ENCODE peak calls at places on chromosomes 6 and 20, in ten cellular contexts. T is ovary, D is tibial nerve, X is Peyer's patch, S is IMR-90, F is spleen, O is body of pancreas, H is adrenal gland, E is heart left ventricle, Q is uterus. P is an unnamed sample.

GRCh38 chr6:161354241-161354840 is 80.5 kb upstream of the AGPAT4 start:
- DNase-seq in T (no peak), D (no peak), X (no peak), S (no peak), F (no peak), O (no peak), H (no peak), E (no peak), Q (no peak), P (no peak)

GRCh38 chr6:21073318-21073839 is 520.2 kb upstream of the SOX4 start:
- DNase-seq in T (no peak), D (no peak), X (no peak), S (no peak), F (no peak), O (no peak), H (no peak), E (no peak), Q (no peak), P (no peak)

GRCh38 chr20:51093240-51093763 is 70.4 kb upstream of the KCNG1 start:
- DNase-seq in T (no peak), D (no peak), X (no peak), S (no peak), F (no peak), O (no peak), H (no peak), E (no peak), Q (no peak), P (no peak)

GRCh38 chr20:5895626-5896025 is 54.7 kb downstream of the TRMT6 start:
- DNase-seq in T (no peak), D (no peak), X (no peak), S (no peak), F (no peak), O (no peak), H (no peak), E (no peak), Q (no peak), P (no peak)

GRCh38 chr6:43334466-43335095 is 26.0 kb upstream of the CRIP3 start:
- DNase-seq in T (no peak), D (no peak), X (no peak), S (peak; percentile 69), F (no peak), O (no peak), H (no peak), E (no peak), Q (no peak), P (no peak)

GRCh38 chr6:6224933-6225486 is 95.5 kb downstream of the F13A1 start:
- DNase-seq in T (no peak), D (no peak), X (no peak), S (no peak), F (no peak), O (no peak), H (no peak), E (no peak), Q (no peak), P (no peak)

GRCh38 chr6:159301277-159301676 is 132.1 kb downstream of the FNDC1 start:
- DNase-seq in T (no peak), D (no peak), X (no peak), S (no peak), F (no peak), O (no peak), H (no peak), E (no peak), Q (no peak), P (no peak)

GRCh38 chr6:137197684-137198645 is 21.2 kb downstream of the IFNGR1 start:
- DNase-seq in T (no peak), D (no peak), X (no peak), S (no peak), F (no peak), O (no peak), H (no peak), E (no peak), Q (no peak), P (no peak)

GRCh38 chr20:32763202-32763999 is 1.2 kb downstream of the DNMT3B start:
- DNase-seq in T (no peak), D (no peak), X (peak; percentile 55), S (no peak), F (peak; percentile 80), O (peak; percentile 41), H (no peak), E (no peak), Q (no peak), P (peak; percentile 43)

GRCh38 chr20:32764000-32764960 is 2.1 kb downstream of the DNMT3B start:
- DNase-seq in T (no peak), D (no peak), X (no peak), S (no peak), F (no peak), O (no peak), H (no peak), E (no peak), Q (no peak), P (no peak)

GRCh38 chr20:32762754-32763201 is 593 bp downstream of the DNMT3B start:
- DNase-seq in T (no peak), D (no peak), X (no peak), S (no peak), F (no peak), O (peak; percentile 22), H (no peak), E (no peak), Q (no peak), P (peak; percentile 18)

GRCh38 chr20:32761417-32761830 is 761 bp upstream of the DNMT3B start:
- DNase-seq in T (no peak), D (no peak), X (no peak), S (no peak), F (no peak), O (no peak), H (no peak), E (no peak), Q (no peak), P (no peak)

GRCh38 chr20:32761831-32762753 is at the start of gene DNMT3B:
- DNase-seq in T (peak; percentile 86), D (peak; percentile 64), X (peak; percentile 87), S (peak; percentile 73), F (peak; percentile 91), O (peak; percentile 82), H (peak; percentile 72), E (peak; percentile 79), Q (peak; percentile 73), P (peak; percentile 83)
- TF ChIP-seq POLR2A in T (no peak), D (no peak), X (no peak), S (no peak), F (no peak), O (no peak), H (no peak), E (no peak), Q (no peak), P (no peak)

DNA sequence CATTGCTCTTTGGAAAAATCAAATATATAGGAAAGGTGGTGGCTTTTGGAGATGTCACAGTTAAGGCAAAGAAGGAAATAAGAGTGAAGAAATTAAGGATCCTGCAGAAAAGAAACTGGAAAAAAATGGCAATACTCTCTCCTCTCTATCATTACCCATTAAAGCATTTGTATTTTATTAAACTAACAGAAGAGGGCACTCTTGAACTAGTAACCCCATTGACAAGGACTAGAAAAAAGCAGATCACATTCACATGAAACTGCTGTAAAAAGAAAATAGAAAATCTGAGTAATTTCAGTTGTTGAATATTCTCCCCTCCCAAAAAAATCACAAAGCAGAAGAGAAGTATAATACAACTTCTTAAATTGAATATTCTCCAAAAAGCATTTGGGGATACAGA is 104.1 kb upstream of the SLC35B3 start:
- DNase-seq in T (no peak), D (no peak), X (no peak), S (no peak), F (no peak), O (no peak), H (no peak), E (no peak), Q (no peak), P (no peak)
- TF ChIP-seq CTCF in T (no peak), D (no peak), X (no peak), S (no peak), F (no peak), O (no peak), H (peak; percentile 20), E (no peak), Q (no peak), P (no peak)

DNA sequence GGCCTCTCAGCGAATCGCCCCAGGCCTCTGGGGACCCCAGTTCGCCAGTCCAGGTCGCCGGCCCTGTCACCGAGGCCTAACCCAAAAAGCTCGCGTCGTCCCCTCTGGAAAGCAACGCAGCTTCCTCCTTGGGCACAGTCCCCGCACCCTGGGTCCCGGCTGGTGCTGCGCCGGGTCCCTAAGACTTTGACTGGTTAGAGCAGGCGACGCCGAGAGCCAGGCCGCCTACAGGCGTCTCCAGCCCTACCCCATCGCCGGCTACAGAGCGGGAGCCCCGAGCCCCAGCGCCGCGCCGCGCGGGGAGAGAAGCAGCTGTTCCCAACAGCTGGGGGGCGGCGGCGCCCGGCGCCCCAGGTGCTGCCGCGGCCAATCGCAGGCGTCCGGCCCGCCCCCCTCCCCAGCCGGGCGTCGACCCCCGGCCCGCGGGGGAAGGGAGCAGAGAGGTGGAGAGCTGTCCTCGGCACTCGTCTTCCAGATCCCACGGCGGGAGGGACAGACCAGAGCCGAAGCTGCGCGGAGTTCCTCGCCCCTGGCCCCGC is 540 bp upstream of the RBM24 start:
- DNase-seq in T (peak; percentile 64), D (peak; percentile 18), X (peak; percentile 47), S (no peak), F (peak; percentile 74), O (peak; percentile 11), H (no peak), E (peak; percentile 87), Q (peak; percentile 51), P (peak; percentile 59)
- TF ChIP-seq POLR2A in T (no peak), D (no peak), X (no peak), S (no peak), F (no peak), O (no peak), H (no peak), E (no peak), Q (no peak), P (no peak)

GRCh38 chr6:15739867-15740266 is 77.0 kb upstream of the DTNBP1 start:
- DNase-seq in T (no peak), D (no peak), X (no peak), S (no peak), F (no peak), O (no peak), H (no peak), E (no peak), Q (no peak), P (no peak)

GRCh38 chr6:15736023-15736696 is 73.3 kb upstream of the DTNBP1 start:
- DNase-seq in T (no peak), D (no peak), X (no peak), S (no peak), F (no peak), O (no peak), H (no peak), E (no peak), Q (no peak), P (no peak)

GRCh38 chr6:15744824-15745402 is 82.1 kb upstream of the DTNBP1 start:
- DNase-seq in T (no peak), D (no peak), X (no peak), S (no peak), F (no peak), O (no peak), H (no peak), E (no peak), Q (no peak), P (no peak)

GRCh38 chr6:15739353-15739752 is 76.5 kb upstream of the DTNBP1 start:
- DNase-seq in T (no peak), D (no peak), X (no peak), S (no peak), F (no peak), O (no peak), H (no peak), E (no peak), Q (no peak), P (no peak)

DNA sequence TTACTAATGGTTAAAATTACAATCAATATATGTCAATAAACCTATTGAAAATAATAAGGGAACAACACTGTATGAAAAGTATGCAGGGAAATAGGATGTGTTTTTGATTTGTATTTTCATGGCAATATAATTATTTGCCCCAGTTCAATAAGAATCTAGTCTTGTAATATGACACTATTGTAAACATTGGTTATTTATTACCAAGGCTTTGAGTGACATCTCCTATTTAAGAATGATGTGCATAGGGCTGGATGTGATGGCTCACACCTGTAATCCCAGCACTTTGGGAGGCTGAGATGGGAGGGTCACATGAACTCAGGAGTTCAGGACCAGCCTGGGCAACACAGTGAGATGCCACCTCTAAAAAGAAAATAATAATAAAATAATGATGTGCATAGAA is 78.6 kb upstream of the DTNBP1 start:
- DNase-seq in T (no peak), D (no peak), X (no peak), S (no peak), F (no peak), O (no peak), H (no peak), E (no peak), Q (no peak), P (no peak)
- TF ChIP-seq CTCF in T (no peak), D (no peak), X (no peak), S (no peak), F (no peak), O (no peak), H (no peak), E (no peak), Q (no peak), P (no peak)